ENCODE peak calls at places on chromosomes 7 and 10, in five cellular contexts. S is CD4-positive, alpha-beta memory T cell; X is GM23248; F is left ventricle myocardium inferior; Z is stomach. G is an unnamed sample.
A peak's percentile ranks its signal among the peaks of the same experiment; 100 is the strongest.

GRCh38 chr10:76091821-76092394 is 660.5 kb downstream of the LRMDA start:
- DNase-seq in S (no peak), X (no peak), F (no peak), Z (no peak), G (no peak)

GRCh38 chr7:82624337-82624736 is 180.8 kb upstream of the CACNA2D1 start:
- DNase-seq in S (no peak), X (peak; percentile 97), F (no peak), Z (no peak), G (no peak)

GRCh38 chr10:117373848-117374505 is 1.3 kb downstream of the PDZD8 start:
- DNase-seq in S (peak; percentile 73), X (peak; percentile 84), F (peak; percentile 53), Z (peak; percentile 62), G (peak; percentile 62)

GRCh38 chr7:24982917-24983316 is 2.9 kb upstream of the OSBPL3 start:
- DNase-seq in S (no peak), X (peak; percentile 35), F (no peak), Z (no peak), G (no peak)

GRCh38 chr7:131640686-131641085 is 84.3 kb upstream of the PODXL start:
- DNase-seq in S (no peak), X (no peak), F (no peak), Z (no peak), G (no peak)

GRCh38 chr10:131852161-131852822 is 48.5 kb upstream of the PPP2R2D start:
- DNase-seq in S (no peak), X (no peak), F (no peak), Z (no peak), G (no peak)

GRCh38 chr10:79084012-79084971 is 15.5 kb downstream of the ZMIZ1 start:
- DNase-seq in S (no peak), X (peak; percentile 89), F (peak; percentile 95), Z (peak; percentile 93), G (no peak)

GRCh38 chr7:102106625-102107024 is 180.0 kb upstream of the SH2B2 start:
- DNase-seq in S (no peak), X (peak; percentile 10), F (no peak), Z (no peak), G (no peak)

GRCh38 chr7:142709921-142710320 is 39.4 kb upstream of the PRSS1 start:
- DNase-seq in S (no peak), X (no peak), F (no peak), Z (no peak), G (no peak)

GRCh38 chr7:50988988-50989387 is 206.3 kb upstream of the GRB10 start:
- DNase-seq in S (no peak), X (no peak), F (no peak), Z (no peak), G (no peak)

GRCh38 chr7:47901542-47901941 is 46.7 kb downstream of the PKD1L1 start:
- DNase-seq in S (no peak), X (peak; percentile 65), F (no peak), Z (no peak), G (no peak)

GRCh38 chr10:131682271-131682962 is 218.4 kb upstream of the PPP2R2D start:
- DNase-seq in S (no peak), X (no peak), F (no peak), Z (no peak), G (no peak)

GRCh38 chr7:31098606-31099360 is 46.7 kb downstream of the ADCYAP1R1 start:
- DNase-seq in S (no peak), X (no peak), F (no peak), Z (peak; percentile 11), G (no peak)

GRCh38 chr10:29105516-29106215 is 183.2 kb upstream of the LYZL1 start:
- DNase-seq in S (no peak), X (peak; percentile 17), F (no peak), Z (no peak), G (no peak)

GRCh38 chr7:139271718-139272619 is 40.9 kb downstream of the UBN2 start:
- DNase-seq in S (no peak), X (no peak), F (no peak), Z (no peak), G (no peak)

GRCh38 chr10:107144490-107144889 is 20.0 kb downstream of the SORCS1 start:
- DNase-seq in S (no peak), X (no peak), F (no peak), Z (no peak), G (no peak)

GRCh38 chr7:72540923-72541322 is 128.8 kb upstream of the CALN1 start:
- DNase-seq in S (no peak), X (no peak), F (no peak), Z (no peak), G (no peak)

GRCh38 chr10:73899401-73899780 is 11.5 kb upstream of the PLAU start:
- DNase-seq in S (no peak), X (peak; percentile 96), F (no peak), Z (no peak), G (no peak)

GRCh38 chr10:32000937-32001336 is 55.3 kb downstream of the KIF5B start:
- DNase-seq in S (no peak), X (peak; percentile 27), F (no peak), Z (no peak), G (no peak)

GRCh38 chr10:112746329-112746728 is 203.7 kb upstream of the TCF7L2 start:
- DNase-seq in S (no peak), X (no peak), F (no peak), Z (no peak), G (no peak)

GRCh38 chr10:74502963-74503608 is 323.3 kb upstream of the KAT6B start:
- DNase-seq in S (no peak), X (peak; percentile 71), F (no peak), Z (no peak), G (peak; percentile 21)

GRCh38 chr7:43619213-43620012 is 36.5 kb downstream of the STK17A start:
- DNase-seq in S (no peak), X (peak; percentile 52), F (no peak), Z (no peak), G (no peak)

GRCh38 chr7:17580141-17580540 is 281.7 kb downstream of the AHR start:
- DNase-seq in S (no peak), X (peak; percentile 96), F (no peak), Z (no peak), G (no peak)

GRCh38 chr7:154928136-154929005 is 74.6 kb downstream of the PAXIP1 start:
- DNase-seq in S (peak; percentile 75), X (peak; percentile 90), F (no peak), Z (peak; percentile 37), G (peak; percentile 73)

GRCh38 chr10:18145652-18146051 is 5.4 kb downstream of the CACNB2 start:
- DNase-seq in S (no peak), X (peak; percentile 73), F (no peak), Z (no peak), G (no peak)

GRCh38 chr7:8389898-8390642 is 43.3 kb upstream of the NXPH1 start:
- DNase-seq in S (no peak), X (peak; percentile 10), F (no peak), Z (no peak), G (no peak)
- H3K4me3 ChIP-seq in S (no peak overlapping the region), X (no peak overlapping the region), F (no peak overlapping the region), Z (no peak overlapping the region), G (no peak overlapping the region)

GRCh38 chr10:824497-824896 is 107.0 kb downstream of the LARP4B start:
- DNase-seq in S (no peak), X (no peak), F (no peak), Z (no peak), G (no peak)

GRCh38 chr10:834493-834892 is 97.0 kb downstream of the LARP4B start:
- DNase-seq in S (no peak), X (no peak), F (no peak), Z (no peak), G (no peak)

GRCh38 chr10:828191-828590 is 103.3 kb downstream of the LARP4B start:
- DNase-seq in S (no peak), X (no peak), F (no peak), Z (no peak), G (no peak)

GRCh38 chr10:824946-825345 is 106.6 kb downstream of the LARP4B start:
- DNase-seq in S (no peak), X (no peak), F (no peak), Z (no peak), G (no peak)

GRCh38 chr10:829241-829640 is 102.3 kb downstream of the LARP4B start:
- DNase-seq in S (no peak), X (no peak), F (no peak), Z (no peak), G (no peak)
- H3K36me3 ChIP-seq in S (peaks cover 53% of the 10 kb centered on the region), X (peaks cover 48% of the 10 kb centered on the region), F (peaks cover 81% of the 10 kb centered on the region), Z (peaks cover 88% of the 10 kb centered on the region), G (peaks cover 29% of the 10 kb centered on the region)

GRCh38 chr7:29957521-29957920 is 32.1 kb downstream of the SCRN1 start:
- DNase-seq in S (no peak), X (no peak), F (no peak), Z (no peak), G (no peak)

GRCh38 chr7:29957921-29958320 is 31.7 kb downstream of the SCRN1 start:
- DNase-seq in S (no peak), X (no peak), F (no peak), Z (no peak), G (no peak)

GRCh38 chr7:29956477-29956836 is 33.1 kb downstream of the SCRN1 start:
- DNase-seq in S (no peak), X (no peak), F (no peak), Z (no peak), G (no peak)

GRCh38 chr7:29955075-29955792 is 34.4 kb downstream of the SCRN1 start:
- DNase-seq in S (no peak), X (no peak), F (no peak), Z (no peak), G (no peak)

GRCh38 chr7:29955799-29956476 is 33.7 kb downstream of the SCRN1 start:
- DNase-seq in S (no peak), X (no peak), F (no peak), Z (no peak), G (peak; percentile 15)
- H3K4me3 ChIP-seq in S (no peak overlapping the region), X (no peak overlapping the region), F (no peak overlapping the region), Z (no peak overlapping the region), G (no peak overlapping the region)

DNA sequence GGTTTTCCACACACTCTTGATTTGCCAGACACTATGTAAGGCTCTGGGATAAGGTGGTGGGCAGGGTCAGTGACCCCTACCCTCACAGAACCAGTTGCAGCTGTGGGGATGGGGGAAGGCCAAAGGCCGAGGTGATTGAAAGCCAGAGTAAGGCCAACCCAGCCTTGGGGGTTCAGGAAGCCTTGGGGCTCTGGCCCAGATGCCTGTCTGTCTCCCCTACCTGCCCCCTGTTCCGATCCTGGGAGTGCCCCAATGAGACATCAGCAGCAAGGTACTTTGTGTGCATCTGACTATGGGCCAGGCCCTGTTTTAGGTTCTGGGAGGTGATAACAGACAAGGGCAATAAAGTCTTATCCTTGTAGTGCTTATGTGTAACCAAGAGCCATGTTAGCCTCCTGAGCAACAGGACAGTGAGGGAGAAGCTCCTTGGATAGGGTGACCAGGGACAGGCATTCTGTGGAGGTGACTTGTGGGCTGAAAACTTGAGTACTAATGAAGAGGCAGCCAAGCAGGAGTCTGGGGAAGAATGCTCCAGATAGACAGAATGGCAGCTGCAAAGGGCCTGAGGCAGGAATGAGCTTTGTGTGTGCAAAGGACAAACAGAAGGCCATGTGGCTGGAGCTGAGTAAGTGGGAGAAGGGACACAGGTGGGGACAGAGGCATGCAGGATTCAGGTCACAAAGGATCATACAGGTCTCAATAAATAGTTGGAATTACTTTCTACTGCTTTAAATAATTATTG is 35.4 kb downstream of the TSPAN14 start:
- DNase-seq in S (no peak), X (no peak), F (no peak), Z (no peak), G (no peak)
- H3K36me3 ChIP-seq in S (peaks cover 23% of the 10 kb centered on the region), X (no peaks in the 10 kb centered on the region), F (peaks cover 36% of the 10 kb centered on the region), Z (peaks cover 33% of the 10 kb centered on the region), G (peaks cover 5% of the 10 kb centered on the region)

DNA sequence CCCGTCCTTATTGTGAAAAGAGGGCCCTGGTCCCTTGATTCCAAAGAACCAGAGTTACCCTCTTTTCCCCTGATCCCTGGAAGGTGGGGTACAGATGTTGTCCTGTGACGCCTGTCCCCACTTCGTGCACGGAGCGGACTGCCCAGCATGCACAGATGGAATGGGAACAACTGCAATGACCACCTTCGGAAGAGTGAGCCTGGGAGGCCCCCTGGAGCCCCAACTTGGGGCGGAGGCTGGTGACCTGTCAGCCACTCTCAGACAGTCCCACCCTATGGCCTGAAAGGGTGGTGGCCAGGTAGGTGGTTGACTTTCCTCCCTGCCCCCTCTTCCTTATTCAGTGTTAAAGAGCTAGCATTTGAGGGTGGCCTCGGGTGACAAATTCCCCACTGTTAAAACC is 196.6 kb upstream of the GALNT17 start:
- DNase-seq in S (no peak), X (no peak), F (no peak), Z (no peak), G (no peak)
- H3K4me3 ChIP-seq in S (no peak overlapping the region), X (no peak overlapping the region), F (no peak overlapping the region), Z (no peak overlapping the region), G (no peak overlapping the region)